ENCODE peak calls at places on chromosomes 13 and 19, in four cellular contexts. G is epithelial cell of prostate, Q is tibial artery, H is GM23248. S is an unnamed sample.

GRCh38 chr13:44574466-44574855 is 1.7 kb downstream of the TSC22D1 start:
- DNase-seq in H (peak; percentile 51), G (no peak), Q (no peak), S (no peak)

GRCh38 chr13:101751488-101751887 is 299.0 kb downstream of the ITGBL1 start:
- DNase-seq in H (peak; percentile 30), Q (no peak), G (peak; percentile 22), S (no peak)

GRCh38 chr19:18045307-18046013 is 37.5 kb downstream of the ARRDC2 start:
- DNase-seq in H (no peak), Q (no peak), G (no peak), S (no peak)

GRCh38 chr19:10115392-10116084 is 4.0 kb downstream of the P2RY11 start:
- DNase-seq in H (peak; percentile 31), Q (no peak), G (no peak), S (no peak)

GRCh38 chr19:50333737-50334617 is 4.8 kb upstream of the KCNC3 start:
- DNase-seq in G (no peak), Q (no peak), H (peak; percentile 78), S (no peak)

GRCh38 chr13:57128909-57129308 is 11.8 kb upstream of the PRR20A start:
- DNase-seq in Q (no peak), H (no peak), G (no peak), S (no peak)

GRCh38 chr19:52778811-52779210 is 7.8 kb downstream of the ZNF600 start:
- DNase-seq in G (no peak), Q (no peak), H (peak; percentile 8), S (peak; percentile 5)

GRCh38 chr13:33195693-33196464 is 89.7 kb downstream of the STARD13 start:
- DNase-seq in G (no peak), H (no peak), Q (no peak), S (no peak)

GRCh38 chr13:37198629-37199028 is 93.2 kb upstream of the CSNK1A1L start:
- DNase-seq in H (peak; percentile 3), Q (no peak), G (no peak), S (no peak)

DNA sequence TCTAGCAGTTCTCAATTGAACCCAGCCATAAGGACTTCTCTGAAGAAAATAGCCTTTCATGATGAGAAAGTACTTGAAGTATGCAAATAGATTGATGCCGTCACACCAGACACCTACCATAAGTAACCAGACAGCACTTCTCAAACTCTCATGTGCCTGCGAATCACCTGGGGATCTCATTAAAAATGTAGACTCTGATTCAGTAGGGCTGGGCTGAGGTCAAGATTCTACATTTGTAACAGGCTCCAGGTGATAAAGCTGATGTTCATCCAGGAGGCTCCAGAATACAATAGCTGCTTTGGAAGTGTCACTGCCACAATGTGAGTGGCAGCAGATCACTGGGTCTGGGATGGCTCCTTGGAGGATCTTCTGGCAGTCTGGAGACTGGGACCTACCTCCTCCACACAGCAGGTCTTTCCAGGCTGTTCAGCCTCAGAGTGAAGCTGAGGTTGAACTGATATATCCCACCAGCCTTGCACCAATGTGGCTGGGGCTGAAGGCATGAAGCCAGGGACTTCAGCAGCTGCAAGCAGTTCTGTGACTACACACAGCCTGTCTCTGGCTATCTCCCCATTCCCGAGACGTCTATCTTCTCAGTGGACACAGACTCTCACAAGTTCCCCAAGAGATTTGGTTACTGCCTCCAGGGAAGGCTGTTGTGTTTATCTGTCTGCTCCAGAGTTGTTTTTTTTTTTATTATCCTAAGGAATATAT is 9.1 kb downstream of the MBNL2 start:
- DNase-seq in G (peak; percentile 43), Q (no peak), H (peak; percentile 55), S (no peak)
- H3K27ac ChIP-seq in G (peak overlapping the region; percentile 14), Q (peak overlapping the region; percentile 0), H (peak overlapping the region; percentile 81), S (no peak overlapping the region)

DNA sequence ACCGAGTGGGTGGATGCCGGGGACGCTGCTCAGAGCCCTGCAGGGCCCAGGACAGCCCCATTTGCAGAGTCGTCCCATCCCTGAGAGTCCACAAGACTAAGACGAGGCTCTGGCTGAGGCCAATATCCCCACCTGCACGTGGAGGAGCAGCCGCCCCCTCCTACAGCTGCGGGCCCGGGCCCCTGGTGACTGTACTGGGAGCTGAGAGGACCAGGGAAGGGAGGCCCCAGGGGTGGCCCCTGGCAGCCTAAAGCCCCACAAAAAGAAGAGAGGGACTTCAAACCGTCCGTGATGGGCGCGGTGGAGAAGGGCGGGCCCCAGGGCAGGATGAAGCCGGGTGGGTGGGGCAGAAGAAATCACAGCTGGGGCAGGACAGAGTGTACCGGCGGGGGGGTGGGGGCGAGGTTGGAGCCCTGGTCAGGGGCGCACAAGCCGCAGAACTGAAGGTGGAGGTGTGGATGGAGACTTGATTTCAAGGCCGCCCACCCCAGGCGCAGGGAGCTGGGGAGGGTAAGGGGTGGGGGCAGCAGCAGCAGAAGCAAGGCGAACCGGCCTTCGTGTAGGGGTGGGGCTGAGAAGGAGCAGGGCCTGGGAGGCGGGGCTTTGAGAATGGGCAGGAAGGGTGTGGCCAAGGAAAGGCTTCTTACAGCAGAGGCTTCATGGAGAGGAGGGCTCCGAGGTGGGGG is 12.9 kb downstream of the CFD start:
- DNase-seq in Q (no peak), G (no peak), H (peak; percentile 72), S (peak; percentile 36)
- H3K27ac ChIP-seq in Q (peak overlapping the region; percentile 30), G (peak overlapping the region; percentile 62), H (no peak overlapping the region), S (no peak overlapping the region)

DNA sequence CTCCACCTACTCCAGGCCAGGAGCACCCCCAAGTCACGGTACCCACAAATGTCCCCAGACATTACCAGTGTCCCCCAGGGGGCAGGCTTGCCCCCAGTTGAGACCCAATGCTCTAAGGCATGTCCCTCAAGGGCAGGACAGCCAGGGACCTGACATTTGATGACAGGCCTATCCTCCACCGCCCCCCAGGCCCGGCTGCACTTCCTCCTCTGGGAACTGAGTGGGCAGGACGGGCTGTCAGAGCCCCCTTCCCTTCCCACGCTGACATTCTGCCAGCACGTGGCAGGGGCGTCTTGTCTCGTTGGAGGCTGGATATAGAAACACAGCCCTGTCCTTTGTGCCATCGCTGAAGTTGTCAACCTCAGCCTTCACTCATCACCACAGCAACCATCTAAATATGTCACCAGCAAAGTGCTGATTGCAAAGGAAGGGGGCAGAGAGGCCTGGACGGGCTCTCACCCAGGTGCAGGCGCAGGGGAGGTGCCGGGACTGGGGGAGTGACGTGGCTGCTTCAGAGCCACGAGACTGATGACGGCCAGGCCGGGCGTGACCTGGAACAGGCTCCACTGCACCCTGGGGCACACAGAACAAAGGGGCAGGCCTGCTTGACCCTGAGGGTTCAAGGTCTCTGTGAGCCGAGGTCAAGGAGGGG is 38.4 kb downstream of the GNG7 start:
- DNase-seq in H (no peak), Q (no peak), G (no peak), S (no peak)
- H3K27ac ChIP-seq in H (no peak overlapping the region), Q (no peak overlapping the region), G (no peak overlapping the region), S (peak overlapping the region; percentile 47)

DNA sequence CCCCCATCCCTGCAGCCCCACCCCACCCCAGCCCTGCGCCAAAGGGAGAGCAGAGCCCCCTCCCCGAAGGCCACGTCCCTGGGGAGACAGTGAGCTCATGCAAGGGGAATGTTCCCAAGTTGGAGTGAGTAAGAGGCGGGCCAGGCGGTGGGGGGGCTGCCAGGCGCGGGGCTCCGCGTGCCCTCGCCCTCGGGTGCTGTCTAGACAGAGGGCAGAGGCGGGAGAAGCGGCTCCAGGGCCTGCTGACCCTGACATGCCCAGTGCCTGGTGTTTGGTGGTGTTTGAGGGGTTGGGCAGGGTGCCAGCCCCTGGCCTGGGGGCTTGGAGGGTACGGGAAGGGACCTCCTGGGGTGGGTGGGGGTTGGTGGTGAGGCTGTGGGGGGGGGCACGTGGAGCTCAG is 1.0 kb downstream of the FSTL3 start:
- DNase-seq in G (no peak), H (peak; percentile 93), Q (peak; percentile 95), S (no peak)
- H3K27ac ChIP-seq in G (peak overlapping the region; percentile 92), H (peak overlapping the region; percentile 48), Q (peak overlapping the region; percentile 97), S (no peak overlapping the region)

GRCh38 chr13:23722726-23723453 is 152.7 kb downstream of the TNFRSF19 start:
- DNase-seq in H (no peak), G (no peak), Q (no peak), S (no peak)
- H3K27ac ChIP-seq in H (no peak overlapping the region), G (no peak overlapping the region), Q (peak overlapping the region; percentile 77), S (no peak overlapping the region)